ENCODE peak calls at places on chromosomes 16 and 17, in nine cellular contexts. One of them, this sample, is unnamed.

GRCh38 chr17:83068641-83069570 is 10.5 kb upstream of the METRNL start:
- DNase-seq in left lung: no peak
- DNase-seq in stimulated activated CD4-positive, alpha-beta T cell treated with anti-CD3 and anti-CD28 coated beads, Interleukin-4, amount 100 ng/mL, for 1 hour: no peak
- DNase-seq in activated CD4-positive, alpha-beta T cell treated with anti-CD3 and anti-CD28 coated beads, Interleukin-2, amount 10 ng/mL, durations not matched to agents 7 days and 5 days: no peak
- DNase-seq in AG09319: no peak
- DNase-seq in LHCN-M2: no peak
- DNase-seq in NCI-H1092 treated with DMSO at 0.1 percent for 48 hours: no peak
- DNase-seq in caudate nucleus: no peak
- DNase-seq in lung microvascular endothelial cell: no peak
- DNase-seq in this sample: peak; percentile 11

GRCh38 chr16:88782454-88783390 is 2.3 kb downstream of the PIEZO1 start:
- DNase-seq in left lung: peak; percentile 82
- DNase-seq in stimulated activated CD4-positive, alpha-beta T cell treated with anti-CD3 and anti-CD28 coated beads, Interleukin-4, amount 100 ng/mL, for 1 hour: peak; percentile 82
- DNase-seq in activated CD4-positive, alpha-beta T cell treated with anti-CD3 and anti-CD28 coated beads, Interleukin-2, amount 10 ng/mL, durations not matched to agents 7 days and 5 days: no peak
- DNase-seq in AG09319: no peak
- DNase-seq in LHCN-M2: peak; percentile 82
- DNase-seq in NCI-H1092 treated with DMSO at 0.1 percent for 48 hours: no peak
- DNase-seq in caudate nucleus: peak; percentile 16
- DNase-seq in lung microvascular endothelial cell: peak; percentile 42
- DNase-seq in this sample: no peak

GRCh38 chr16:75455677-75456076 is 8.8 kb downstream of the TMEM170A start:
- DNase-seq in left lung: no peak
- DNase-seq in stimulated activated CD4-positive, alpha-beta T cell treated with anti-CD3 and anti-CD28 coated beads, Interleukin-4, amount 100 ng/mL, for 1 hour: no peak
- DNase-seq in activated CD4-positive, alpha-beta T cell treated with anti-CD3 and anti-CD28 coated beads, Interleukin-2, amount 10 ng/mL, durations not matched to agents 7 days and 5 days: no peak
- DNase-seq in AG09319: no peak
- DNase-seq in LHCN-M2: no peak
- DNase-seq in NCI-H1092 treated with DMSO at 0.1 percent for 48 hours: no peak
- DNase-seq in caudate nucleus: no peak
- DNase-seq in lung microvascular endothelial cell: no peak
- DNase-seq in this sample: no peak

GRCh38 chr17:40564195-40564882 is 933 bp downstream of the CCR7 start:
- DNase-seq in left lung: no peak
- DNase-seq in stimulated activated CD4-positive, alpha-beta T cell treated with anti-CD3 and anti-CD28 coated beads, Interleukin-4, amount 100 ng/mL, for 1 hour: peak; percentile 37
- DNase-seq in activated CD4-positive, alpha-beta T cell treated with anti-CD3 and anti-CD28 coated beads, Interleukin-2, amount 10 ng/mL, durations not matched to agents 7 days and 5 days: peak; percentile 73
- DNase-seq in AG09319: no peak
- DNase-seq in LHCN-M2: no peak
- DNase-seq in NCI-H1092 treated with DMSO at 0.1 percent for 48 hours: no peak
- DNase-seq in caudate nucleus: no peak
- DNase-seq in lung microvascular endothelial cell: no peak
- DNase-seq in this sample: no peak

GRCh38 chr16:29848420-29849297 is 14.4 kb downstream of the CDIPT start:
- DNase-seq in left lung: peak; percentile 97
- DNase-seq in stimulated activated CD4-positive, alpha-beta T cell treated with anti-CD3 and anti-CD28 coated beads, Interleukin-4, amount 100 ng/mL, for 1 hour: peak; percentile 86
- DNase-seq in activated CD4-positive, alpha-beta T cell treated with anti-CD3 and anti-CD28 coated beads, Interleukin-2, amount 10 ng/mL, durations not matched to agents 7 days and 5 days: peak; percentile 87
- DNase-seq in AG09319: no peak
- DNase-seq in LHCN-M2: peak; percentile 69
- DNase-seq in NCI-H1092 treated with DMSO at 0.1 percent for 48 hours: peak; percentile 53
- DNase-seq in caudate nucleus: peak; percentile 52
- DNase-seq in lung microvascular endothelial cell: peak; percentile 78
- DNase-seq in this sample: peak; percentile 86

GRCh38 chr17:2703181-2703580 is 8.4 kb downstream of the CLUH start:
- DNase-seq in left lung: peak; percentile 60
- DNase-seq in stimulated activated CD4-positive, alpha-beta T cell treated with anti-CD3 and anti-CD28 coated beads, Interleukin-4, amount 100 ng/mL, for 1 hour: no peak
- DNase-seq in activated CD4-positive, alpha-beta T cell treated with anti-CD3 and anti-CD28 coated beads, Interleukin-2, amount 10 ng/mL, durations not matched to agents 7 days and 5 days: no peak
- DNase-seq in AG09319: no peak
- DNase-seq in LHCN-M2: no peak
- DNase-seq in NCI-H1092 treated with DMSO at 0.1 percent for 48 hours: no peak
- DNase-seq in caudate nucleus: no peak
- DNase-seq in lung microvascular endothelial cell: no peak
- DNase-seq in this sample: no peak

GRCh38 chr17:31568140-31568938 is 176.9 kb downstream of the RAB11FIP4 start:
- DNase-seq in left lung: peak; percentile 83
- DNase-seq in stimulated activated CD4-positive, alpha-beta T cell treated with anti-CD3 and anti-CD28 coated beads, Interleukin-4, amount 100 ng/mL, for 1 hour: no peak
- DNase-seq in activated CD4-positive, alpha-beta T cell treated with anti-CD3 and anti-CD28 coated beads, Interleukin-2, amount 10 ng/mL, durations not matched to agents 7 days and 5 days: no peak
- DNase-seq in AG09319: no peak
- DNase-seq in LHCN-M2: no peak
- DNase-seq in NCI-H1092 treated with DMSO at 0.1 percent for 48 hours: no peak
- DNase-seq in caudate nucleus: no peak
- DNase-seq in lung microvascular endothelial cell: peak; percentile 20
- DNase-seq in this sample: no peak

GRCh38 chr17:78281249-78281865 is 49.9 kb downstream of the TMEM235 start:
- DNase-seq in left lung: no peak
- DNase-seq in stimulated activated CD4-positive, alpha-beta T cell treated with anti-CD3 and anti-CD28 coated beads, Interleukin-4, amount 100 ng/mL, for 1 hour: no peak
- DNase-seq in activated CD4-positive, alpha-beta T cell treated with anti-CD3 and anti-CD28 coated beads, Interleukin-2, amount 10 ng/mL, durations not matched to agents 7 days and 5 days: no peak
- DNase-seq in AG09319: no peak
- DNase-seq in LHCN-M2: no peak
- DNase-seq in NCI-H1092 treated with DMSO at 0.1 percent for 48 hours: no peak
- DNase-seq in caudate nucleus: peak; percentile 36
- DNase-seq in lung microvascular endothelial cell: no peak
- DNase-seq in this sample: no peak

GRCh38 chr16:84585886-84586285 is 32.0 kb downstream of the COTL1 start:
- DNase-seq in left lung: no peak
- DNase-seq in stimulated activated CD4-positive, alpha-beta T cell treated with anti-CD3 and anti-CD28 coated beads, Interleukin-4, amount 100 ng/mL, for 1 hour: no peak
- DNase-seq in activated CD4-positive, alpha-beta T cell treated with anti-CD3 and anti-CD28 coated beads, Interleukin-2, amount 10 ng/mL, durations not matched to agents 7 days and 5 days: no peak
- DNase-seq in AG09319: no peak
- DNase-seq in LHCN-M2: peak; percentile 23
- DNase-seq in NCI-H1092 treated with DMSO at 0.1 percent for 48 hours: no peak
- DNase-seq in caudate nucleus: peak; percentile 41
- DNase-seq in lung microvascular endothelial cell: peak; percentile 17
- DNase-seq in this sample: no peak

GRCh38 chr17:61072648-61073047 is 327.0 kb upstream of the TBX2 start:
- DNase-seq in left lung: no peak
- DNase-seq in stimulated activated CD4-positive, alpha-beta T cell treated with anti-CD3 and anti-CD28 coated beads, Interleukin-4, amount 100 ng/mL, for 1 hour: no peak
- DNase-seq in activated CD4-positive, alpha-beta T cell treated with anti-CD3 and anti-CD28 coated beads, Interleukin-2, amount 10 ng/mL, durations not matched to agents 7 days and 5 days: no peak
- DNase-seq in AG09319: no peak
- DNase-seq in LHCN-M2: no peak
- DNase-seq in NCI-H1092 treated with DMSO at 0.1 percent for 48 hours: no peak
- DNase-seq in caudate nucleus: no peak
- DNase-seq in lung microvascular endothelial cell: no peak
- DNase-seq in this sample: no peak

GRCh38 chr17:76478730-76479514 is 11.5 kb downstream of the AANAT start:
- DNase-seq in left lung: no peak
- DNase-seq in stimulated activated CD4-positive, alpha-beta T cell treated with anti-CD3 and anti-CD28 coated beads, Interleukin-4, amount 100 ng/mL, for 1 hour: no peak
- DNase-seq in activated CD4-positive, alpha-beta T cell treated with anti-CD3 and anti-CD28 coated beads, Interleukin-2, amount 10 ng/mL, durations not matched to agents 7 days and 5 days: no peak
- DNase-seq in AG09319: no peak
- DNase-seq in LHCN-M2: no peak
- DNase-seq in NCI-H1092 treated with DMSO at 0.1 percent for 48 hours: no peak
- DNase-seq in caudate nucleus: no peak
- DNase-seq in lung microvascular endothelial cell: no peak
- DNase-seq in this sample: no peak

GRCh38 chr17:29905086-29905878 is 24.7 kb downstream of the SSH2 start:
- DNase-seq in left lung: no peak
- DNase-seq in stimulated activated CD4-positive, alpha-beta T cell treated with anti-CD3 and anti-CD28 coated beads, Interleukin-4, amount 100 ng/mL, for 1 hour: no peak
- DNase-seq in activated CD4-positive, alpha-beta T cell treated with anti-CD3 and anti-CD28 coated beads, Interleukin-2, amount 10 ng/mL, durations not matched to agents 7 days and 5 days: no peak
- DNase-seq in AG09319: no peak
- DNase-seq in LHCN-M2: no peak
- DNase-seq in NCI-H1092 treated with DMSO at 0.1 percent for 48 hours: no peak
- DNase-seq in caudate nucleus: no peak
- DNase-seq in lung microvascular endothelial cell: no peak
- DNase-seq in this sample: no peak

GRCh38 chr17:69761767-69762321 is 313.2 kb upstream of the KCNJ16 start:
- DNase-seq in left lung: no peak
- DNase-seq in stimulated activated CD4-positive, alpha-beta T cell treated with anti-CD3 and anti-CD28 coated beads, Interleukin-4, amount 100 ng/mL, for 1 hour: no peak
- DNase-seq in activated CD4-positive, alpha-beta T cell treated with anti-CD3 and anti-CD28 coated beads, Interleukin-2, amount 10 ng/mL, durations not matched to agents 7 days and 5 days: no peak
- DNase-seq in AG09319: peak; percentile 88
- DNase-seq in LHCN-M2: peak; percentile 91
- DNase-seq in NCI-H1092 treated with DMSO at 0.1 percent for 48 hours: no peak
- DNase-seq in caudate nucleus: no peak
- DNase-seq in lung microvascular endothelial cell: peak; percentile 1
- DNase-seq in this sample: no peak

GRCh38 chr16:10964039-10964890 is 19.9 kb downstream of the CLEC16A start:
- DNase-seq in left lung: peak; percentile 96
- DNase-seq in stimulated activated CD4-positive, alpha-beta T cell treated with anti-CD3 and anti-CD28 coated beads, Interleukin-4, amount 100 ng/mL, for 1 hour: peak; percentile 86
- DNase-seq in activated CD4-positive, alpha-beta T cell treated with anti-CD3 and anti-CD28 coated beads, Interleukin-2, amount 10 ng/mL, durations not matched to agents 7 days and 5 days: peak; percentile 85
- DNase-seq in AG09319: peak; percentile 46
- DNase-seq in LHCN-M2: peak; percentile 90
- DNase-seq in NCI-H1092 treated with DMSO at 0.1 percent for 48 hours: peak; percentile 89
- DNase-seq in caudate nucleus: peak; percentile 75
- DNase-seq in lung microvascular endothelial cell: peak; percentile 83
- DNase-seq in this sample: peak; percentile 87

GRCh38 chr17:31202968-31203367 is 94.1 kb downstream of the OMG start:
- DNase-seq in left lung: no peak
- DNase-seq in stimulated activated CD4-positive, alpha-beta T cell treated with anti-CD3 and anti-CD28 coated beads, Interleukin-4, amount 100 ng/mL, for 1 hour: no peak
- DNase-seq in activated CD4-positive, alpha-beta T cell treated with anti-CD3 and anti-CD28 coated beads, Interleukin-2, amount 10 ng/mL, durations not matched to agents 7 days and 5 days: no peak
- DNase-seq in AG09319: no peak
- DNase-seq in LHCN-M2: no peak
- DNase-seq in NCI-H1092 treated with DMSO at 0.1 percent for 48 hours: no peak
- DNase-seq in caudate nucleus: no peak
- DNase-seq in lung microvascular endothelial cell: no peak
- DNase-seq in this sample: no peak

GRCh38 chr17:4881761-4882555 is 17.4 kb upstream of the C17orf107 start:
- DNase-seq in left lung: peak; percentile 89
- DNase-seq in stimulated activated CD4-positive, alpha-beta T cell treated with anti-CD3 and anti-CD28 coated beads, Interleukin-4, amount 100 ng/mL, for 1 hour: peak; percentile 73
- DNase-seq in activated CD4-positive, alpha-beta T cell treated with anti-CD3 and anti-CD28 coated beads, Interleukin-2, amount 10 ng/mL, durations not matched to agents 7 days and 5 days: peak; percentile 75
- DNase-seq in AG09319: no peak
- DNase-seq in LHCN-M2: no peak
- DNase-seq in NCI-H1092 treated with DMSO at 0.1 percent for 48 hours: peak; percentile 13
- DNase-seq in caudate nucleus: peak; percentile 38
- DNase-seq in lung microvascular endothelial cell: peak; percentile 72
- DNase-seq in this sample: peak; percentile 51

GRCh38 chr17:35841505-35841904 is 27.2 kb downstream of the HEATR9 start:
- DNase-seq in left lung: no peak
- DNase-seq in stimulated activated CD4-positive, alpha-beta T cell treated with anti-CD3 and anti-CD28 coated beads, Interleukin-4, amount 100 ng/mL, for 1 hour: no peak
- DNase-seq in activated CD4-positive, alpha-beta T cell treated with anti-CD3 and anti-CD28 coated beads, Interleukin-2, amount 10 ng/mL, durations not matched to agents 7 days and 5 days: no peak
- DNase-seq in AG09319: no peak
- DNase-seq in LHCN-M2: peak; percentile 15
- DNase-seq in NCI-H1092 treated with DMSO at 0.1 percent for 48 hours: no peak
- DNase-seq in caudate nucleus: no peak
- DNase-seq in lung microvascular endothelial cell: no peak
- DNase-seq in this sample: no peak

GRCh38 chr16:8644151-8644512 is 22.6 kb downstream of the METTL22 start:
- DNase-seq in left lung: no peak
- DNase-seq in stimulated activated CD4-positive, alpha-beta T cell treated with anti-CD3 and anti-CD28 coated beads, Interleukin-4, amount 100 ng/mL, for 1 hour: no peak
- DNase-seq in activated CD4-positive, alpha-beta T cell treated with anti-CD3 and anti-CD28 coated beads, Interleukin-2, amount 10 ng/mL, durations not matched to agents 7 days and 5 days: no peak
- DNase-seq in AG09319: no peak
- DNase-seq in LHCN-M2: no peak
- DNase-seq in NCI-H1092 treated with DMSO at 0.1 percent for 48 hours: no peak
- DNase-seq in caudate nucleus: no peak
- DNase-seq in lung microvascular endothelial cell: no peak
- DNase-seq in this sample: no peak

GRCh38 chr17:53896047-53896446 is 73.3 kb downstream of the KIF2B start:
- DNase-seq in left lung: no peak
- DNase-seq in stimulated activated CD4-positive, alpha-beta T cell treated with anti-CD3 and anti-CD28 coated beads, Interleukin-4, amount 100 ng/mL, for 1 hour: no peak
- DNase-seq in activated CD4-positive, alpha-beta T cell treated with anti-CD3 and anti-CD28 coated beads, Interleukin-2, amount 10 ng/mL, durations not matched to agents 7 days and 5 days: no peak
- DNase-seq in AG09319: no peak
- DNase-seq in LHCN-M2: peak; percentile 41
- DNase-seq in NCI-H1092 treated with DMSO at 0.1 percent for 48 hours: no peak
- DNase-seq in caudate nucleus: no peak
- DNase-seq in lung microvascular endothelial cell: no peak
- DNase-seq in this sample: no peak

GRCh38 chr17:65797809-65798208 is 236.4 kb upstream of the AXIN2 start:
- DNase-seq in left lung: no peak
- DNase-seq in stimulated activated CD4-positive, alpha-beta T cell treated with anti-CD3 and anti-CD28 coated beads, Interleukin-4, amount 100 ng/mL, for 1 hour: peak; percentile 19
- DNase-seq in activated CD4-positive, alpha-beta T cell treated with anti-CD3 and anti-CD28 coated beads, Interleukin-2, amount 10 ng/mL, durations not matched to agents 7 days and 5 days: peak; percentile 24
- DNase-seq in AG09319: no peak
- DNase-seq in LHCN-M2: no peak
- DNase-seq in NCI-H1092 treated with DMSO at 0.1 percent for 48 hours: no peak
- DNase-seq in caudate nucleus: no peak
- DNase-seq in lung microvascular endothelial cell: no peak
- DNase-seq in this sample: no peak

GRCh38 chr16:27753563-27753962 is 203.6 kb downstream of the KATNIP start:
- DNase-seq in left lung: no peak
- DNase-seq in stimulated activated CD4-positive, alpha-beta T cell treated with anti-CD3 and anti-CD28 coated beads, Interleukin-4, amount 100 ng/mL, for 1 hour: no peak
- DNase-seq in activated CD4-positive, alpha-beta T cell treated with anti-CD3 and anti-CD28 coated beads, Interleukin-2, amount 10 ng/mL, durations not matched to agents 7 days and 5 days: no peak
- DNase-seq in AG09319: no peak
- DNase-seq in LHCN-M2: no peak
- DNase-seq in NCI-H1092 treated with DMSO at 0.1 percent for 48 hours: no peak
- DNase-seq in caudate nucleus: no peak
- DNase-seq in lung microvascular endothelial cell: no peak
- DNase-seq in this sample: no peak

GRCh38 chr17:4808378-4808767 is 1.4 kb downstream of the PLD2 start:
- DNase-seq in left lung: no peak
- DNase-seq in stimulated activated CD4-positive, alpha-beta T cell treated with anti-CD3 and anti-CD28 coated beads, Interleukin-4, amount 100 ng/mL, for 1 hour: no peak
- DNase-seq in activated CD4-positive, alpha-beta T cell treated with anti-CD3 and anti-CD28 coated beads, Interleukin-2, amount 10 ng/mL, durations not matched to agents 7 days and 5 days: no peak
- DNase-seq in AG09319: no peak
- DNase-seq in LHCN-M2: no peak
- DNase-seq in NCI-H1092 treated with DMSO at 0.1 percent for 48 hours: no peak
- DNase-seq in caudate nucleus: peak; percentile 20
- DNase-seq in lung microvascular endothelial cell: peak; percentile 58
- DNase-seq in this sample: peak; percentile 73

GRCh38 chr17:73533801-73534574 is 110.3 kb downstream of the SDK2 start:
- DNase-seq in left lung: no peak
- DNase-seq in stimulated activated CD4-positive, alpha-beta T cell treated with anti-CD3 and anti-CD28 coated beads, Interleukin-4, amount 100 ng/mL, for 1 hour: no peak
- DNase-seq in activated CD4-positive, alpha-beta T cell treated with anti-CD3 and anti-CD28 coated beads, Interleukin-2, amount 10 ng/mL, durations not matched to agents 7 days and 5 days: no peak
- DNase-seq in AG09319: no peak
- DNase-seq in LHCN-M2: no peak
- DNase-seq in NCI-H1092 treated with DMSO at 0.1 percent for 48 hours: no peak
- DNase-seq in caudate nucleus: no peak
- DNase-seq in lung microvascular endothelial cell: no peak
- DNase-seq in this sample: no peak

GRCh38 chr17:61405047-61405685 is 5.5 kb downstream of the TBX2 start:
- DNase-seq in left lung: peak; percentile 75
- DNase-seq in stimulated activated CD4-positive, alpha-beta T cell treated with anti-CD3 and anti-CD28 coated beads, Interleukin-4, amount 100 ng/mL, for 1 hour: no peak
- DNase-seq in activated CD4-positive, alpha-beta T cell treated with anti-CD3 and anti-CD28 coated beads, Interleukin-2, amount 10 ng/mL, durations not matched to agents 7 days and 5 days: no peak
- DNase-seq in AG09319: no peak
- DNase-seq in LHCN-M2: no peak
- DNase-seq in NCI-H1092 treated with DMSO at 0.1 percent for 48 hours: no peak
- DNase-seq in caudate nucleus: no peak
- DNase-seq in lung microvascular endothelial cell: no peak
- DNase-seq in this sample: no peak

GRCh38 chr16:87628940-87629339 is 26.6 kb downstream of the JPH3 start:
- DNase-seq in left lung: peak; percentile 37
- DNase-seq in stimulated activated CD4-positive, alpha-beta T cell treated with anti-CD3 and anti-CD28 coated beads, Interleukin-4, amount 100 ng/mL, for 1 hour: no peak
- DNase-seq in activated CD4-positive, alpha-beta T cell treated with anti-CD3 and anti-CD28 coated beads, Interleukin-2, amount 10 ng/mL, durations not matched to agents 7 days and 5 days: no peak
- DNase-seq in AG09319: peak; percentile 29
- DNase-seq in LHCN-M2: peak; percentile 51
- DNase-seq in NCI-H1092 treated with DMSO at 0.1 percent for 48 hours: no peak
- DNase-seq in caudate nucleus: no peak
- DNase-seq in lung microvascular endothelial cell: no peak
- DNase-seq in this sample: no peak

GRCh38 chr17:19578545-19578944 is 44.9 kb downstream of the SLC47A1 start:
- DNase-seq in left lung: no peak
- DNase-seq in stimulated activated CD4-positive, alpha-beta T cell treated with anti-CD3 and anti-CD28 coated beads, Interleukin-4, amount 100 ng/mL, for 1 hour: no peak
- DNase-seq in activated CD4-positive, alpha-beta T cell treated with anti-CD3 and anti-CD28 coated beads, Interleukin-2, amount 10 ng/mL, durations not matched to agents 7 days and 5 days: no peak
- DNase-seq in AG09319: no peak
- DNase-seq in LHCN-M2: peak; percentile 4
- DNase-seq in NCI-H1092 treated with DMSO at 0.1 percent for 48 hours: no peak
- DNase-seq in caudate nucleus: no peak
- DNase-seq in lung microvascular endothelial cell: no peak
- DNase-seq in this sample: no peak

GRCh38 chr17:36728030-36728991 is 126.9 kb downstream of the MRM1 start:
- DNase-seq in left lung: no peak
- DNase-seq in stimulated activated CD4-positive, alpha-beta T cell treated with anti-CD3 and anti-CD28 coated beads, Interleukin-4, amount 100 ng/mL, for 1 hour: peak; percentile 30
- DNase-seq in activated CD4-positive, alpha-beta T cell treated with anti-CD3 and anti-CD28 coated beads, Interleukin-2, amount 10 ng/mL, durations not matched to agents 7 days and 5 days: peak; percentile 16
- DNase-seq in AG09319: no peak
- DNase-seq in LHCN-M2: no peak
- DNase-seq in NCI-H1092 treated with DMSO at 0.1 percent for 48 hours: no peak
- DNase-seq in caudate nucleus: no peak
- DNase-seq in lung microvascular endothelial cell: no peak
- DNase-seq in this sample: no peak

GRCh38 chr16:12290165-12290564 is 313.6 kb downstream of the SNX29 start:
- DNase-seq in left lung: no peak
- DNase-seq in stimulated activated CD4-positive, alpha-beta T cell treated with anti-CD3 and anti-CD28 coated beads, Interleukin-4, amount 100 ng/mL, for 1 hour: no peak
- DNase-seq in activated CD4-positive, alpha-beta T cell treated with anti-CD3 and anti-CD28 coated beads, Interleukin-2, amount 10 ng/mL, durations not matched to agents 7 days and 5 days: no peak
- DNase-seq in AG09319: no peak
- DNase-seq in LHCN-M2: no peak
- DNase-seq in NCI-H1092 treated with DMSO at 0.1 percent for 48 hours: no peak
- DNase-seq in caudate nucleus: no peak
- DNase-seq in lung microvascular endothelial cell: no peak
- DNase-seq in this sample: no peak

GRCh38 chr17:79365361-79365760 is 245.5 kb downstream of the RBFOX3 start:
- DNase-seq in left lung: peak; percentile 64
- DNase-seq in stimulated activated CD4-positive, alpha-beta T cell treated with anti-CD3 and anti-CD28 coated beads, Interleukin-4, amount 100 ng/mL, for 1 hour: no peak
- DNase-seq in activated CD4-positive, alpha-beta T cell treated with anti-CD3 and anti-CD28 coated beads, Interleukin-2, amount 10 ng/mL, durations not matched to agents 7 days and 5 days: no peak
- DNase-seq in AG09319: no peak
- DNase-seq in LHCN-M2: no peak
- DNase-seq in NCI-H1092 treated with DMSO at 0.1 percent for 48 hours: no peak
- DNase-seq in caudate nucleus: no peak
- DNase-seq in lung microvascular endothelial cell: no peak
- DNase-seq in this sample: no peak

GRCh38 chr17:3719265-3719664 is 4.4 kb upstream of the HASPIN start:
- DNase-seq in left lung: no peak
- DNase-seq in stimulated activated CD4-positive, alpha-beta T cell treated with anti-CD3 and anti-CD28 coated beads, Interleukin-4, amount 100 ng/mL, for 1 hour: no peak
- DNase-seq in activated CD4-positive, alpha-beta T cell treated with anti-CD3 and anti-CD28 coated beads, Interleukin-2, amount 10 ng/mL, durations not matched to agents 7 days and 5 days: no peak
- DNase-seq in AG09319: no peak
- DNase-seq in LHCN-M2: no peak
- DNase-seq in NCI-H1092 treated with DMSO at 0.1 percent for 48 hours: no peak
- DNase-seq in caudate nucleus: no peak
- DNase-seq in lung microvascular endothelial cell: no peak
- DNase-seq in this sample: no peak

GRCh38 chr17:15220785-15221184 is 44.3 kb downstream of the PMP22 start:
- DNase-seq in left lung: no peak
- DNase-seq in stimulated activated CD4-positive, alpha-beta T cell treated with anti-CD3 and anti-CD28 coated beads, Interleukin-4, amount 100 ng/mL, for 1 hour: no peak
- DNase-seq in activated CD4-positive, alpha-beta T cell treated with anti-CD3 and anti-CD28 coated beads, Interleukin-2, amount 10 ng/mL, durations not matched to agents 7 days and 5 days: no peak
- DNase-seq in AG09319: peak; percentile 19
- DNase-seq in LHCN-M2: peak; percentile 15
- DNase-seq in NCI-H1092 treated with DMSO at 0.1 percent for 48 hours: no peak
- DNase-seq in caudate nucleus: no peak
- DNase-seq in lung microvascular endothelial cell: no peak
- DNase-seq in this sample: no peak